ENCODE peak calls at places on chromosomes 4 and X, in eight cellular contexts. V is GDM1; U is stimulated activated CD8-positive, alpha-beta memory T cell treated with anti-CD3 and anti-CD28 coated beads, Interleukin-7, amount 100 ng/mL, for 1 hour; J is ELR; G is left cardiac atrium; B is occipital lobe; N is choroid plexus epithelial cell; S is midbrain. A is an unnamed sample.

GRCh38 chr4:132683957-132684356 is 465.1 kb upstream of the PCDH10 start:
- DNase-seq in J (no peak), G (no peak), V (no peak), B (no peak), U (no peak), S (no peak), N (no peak), A (no peak)

GRCh38 chr4:14749910-14750309 is 252.4 kb upstream of the CPEB2 start:
- DNase-seq in V (peak; percentile 2), G (peak; percentile 42), J (peak; percentile 26), U (no peak), N (peak; percentile 68), S (peak; percentile 18), B (no peak), A (no peak)

GRCh38 chr4:173498023-173498422 is 32.0 kb downstream of the HAND2 start:
- DNase-seq in G (no peak), J (no peak), V (no peak), B (no peak), N (no peak), S (no peak), U (no peak), A (no peak)

GRCh38 chrX:54819201-54819600 is 11.7 kb downstream of the MAGED2 start:
- DNase-seq in U (no peak), V (no peak), J (no peak), G (no peak), N (no peak), B (no peak), S (no peak), A (no peak)

GRCh38 chrX:144586756-144587155 is 660.5 kb upstream of the SPANXN1 start:
- DNase-seq in N (peak; percentile 2), J (peak; percentile 9), V (no peak), S (no peak), U (no peak), B (no peak), G (no peak), A (no peak)

GRCh38 chr4:71355045-71355444 is 16.2 kb downstream of the SLC4A4 start:
- DNase-seq in U (no peak), B (no peak), J (no peak), S (no peak), N (no peak), V (no peak), G (no peak), A (no peak)

GRCh38 chrX:39017716-39018115 is 216.5 kb downstream of the MID1IP1 start:
- DNase-seq in G (no peak), N (no peak), V (no peak), J (no peak), S (no peak), B (no peak), U (no peak), A (no peak)

GRCh38 chrX:126272795-126273497 is 106.9 kb upstream of the DCAF12L2 start:
- DNase-seq in J (no peak), N (no peak), B (no peak), V (no peak), G (no peak), S (no peak), U (no peak), A (no peak)

GRCh38 chrX:153643431-153644351 is 3.3 kb upstream of the DUSP9 start:
- DNase-seq in N (no peak), J (peak; percentile 13), U (no peak), V (no peak), S (peak; percentile 37), G (no peak), B (no peak), A (peak; percentile 9)

GRCh38 chr4:52103314-52103713 is 52.2 kb downstream of the SPATA18 start:
- DNase-seq in G (no peak), N (peak; percentile 21), U (no peak), J (peak; percentile 17), S (no peak), B (no peak), V (no peak), A (peak; percentile 3)

GRCh38 chr4:120869511-120870278 is 52.8 kb downstream of the PRDM5 start:
- DNase-seq in G (no peak), S (no peak), N (peak; percentile 46), U (no peak), B (no peak), V (no peak), J (no peak), A (no peak)

GRCh38 chr4:155703486-155704227 is 37.0 kb downstream of the GUCY1A1 start:
- DNase-seq in N (no peak), G (no peak), S (no peak), J (peak; percentile 23), U (no peak), B (no peak), V (no peak), A (no peak)

GRCh38 chr4:147863111-147863747 is 131.3 kb downstream of the ARHGAP10 start:
- DNase-seq in S (no peak), B (no peak), J (peak; percentile 18), G (no peak), N (no peak), V (no peak), U (no peak), A (no peak)

GRCh38 chr4:118911162-118911791 is 22.6 kb downstream of the SYNPO2 start:
- DNase-seq in S (no peak), G (no peak), J (peak; percentile 3), U (no peak), V (no peak), B (no peak), N (peak; percentile 56), A (no peak)

A was measured in G401.